ENCODE peak calls at places on chromosomes 1 and 21, in six cellular contexts. U is thoracic aorta, R is RWPE2, J is A549, G is Karpas-422, W is uterus. Q is an unnamed sample. For H3K4me1, the result is how much of the 10 kb centered on the place peaks cover.

GRCh38 chr1:200179781-200180160 is 152.3 kb downstream of the NR5A2 start:
- DNase-seq in U (no peak), R (no peak), J (peak), G (no peak), W (no peak), Q (no peak)

GRCh38 chr1:36095760-36096405 is 7.2 kb downstream of the ADPRS start:
- DNase-seq in U (no peak), R (no peak), J (no peak), G (no peak), W (no peak), Q (no peak)

GRCh38 chr21:28538987-28539622 is 453.6 kb downstream of the LTN1 start:
- DNase-seq in U (no peak), R (no peak), J (no peak), G (no peak), W (no peak), Q (no peak)

GRCh38 chr1:244445320-244446181 is 6.2 kb downstream of the ADSS2 start:
- DNase-seq in U (no peak), R (no peak), J (no peak), G (no peak), W (no peak), Q (no peak)

GRCh38 chr1:53899206-53899628 is 5.2 kb downstream of the DIO1 start:
- DNase-seq in U (no peak), R (no peak), J (no peak), G (no peak), W (peak), Q (no peak)

GRCh38 chr1:10033359-10033845 is 644 bp downstream of the UBE4B start:
- DNase-seq in U (no peak), R (no peak), J (peak), G (peak), W (no peak), Q (no peak)

GRCh38 chr1:89706700-89707012 is 73.7 kb downstream of the LRRC8C start:
- DNase-seq in U (no peak), R (no peak), J (no peak), G (no peak), W (no peak), Q (no peak)

GRCh38 chr1:84668185-84668584 is 22.1 kb downstream of the SSX2IP start:
- DNase-seq in U (no peak), R (no peak), J (peak), G (peak), W (no peak), Q (no peak)

GRCh38 chr1:93692983-93693591 is 11.4 kb upstream of the BCAR3 start:
- DNase-seq in U (no peak), R (peak), J (peak), G (no peak), W (no peak), Q (no peak)

GRCh38 chr1:42146916-42147320 is 6.3 kb upstream of the GUCA2B start:
- DNase-seq in U (no peak), R (peak), J (peak), G (peak), W (peak), Q (peak)

GRCh38 chr21:27831821-27832569 is 865.1 kb upstream of the ADAMTS5 start:
- DNase-seq in U (no peak), R (no peak), J (no peak), G (no peak), W (no peak), Q (no peak)

GRCh38 chr1:51499694-51500093 is 19.4 kb downstream of the EPS15 start:
- DNase-seq in U (no peak), R (no peak), J (no peak), G (no peak), W (no peak), Q (no peak)

GRCh38 chr21:44437371-44437695 is 18.0 kb upstream of the LRRC3 start:
- DNase-seq in U (no peak), R (no peak), J (no peak), G (no peak), W (no peak), Q (no peak)

GRCh38 chr21:44752701-44753235 is 41.4 kb upstream of the TSPEAR start:
- DNase-seq in U (no peak), R (peak), J (no peak), G (no peak), W (no peak), Q (no peak)

GRCh38 chr1:44808938-44809917 is 905 bp downstream of the BTBD19 start:
- DNase-seq in U (no peak), R (no peak), J (peak), G (peak), W (peak), Q (peak)

GRCh38 chr1:110601332-110601731 is 4.8 kb downstream of the KCNA2 start:
- DNase-seq in U (no peak), R (no peak), J (no peak), G (no peak), W (no peak), Q (no peak)

GRCh38 chr1:10217748-10218441 is 7.5 kb downstream of the KIF1B start:
- DNase-seq in U (no peak), R (no peak), J (no peak), G (no peak), W (no peak), Q (no peak)

GRCh38 chr1:26728645-26729044 is 32.8 kb downstream of the ARID1A start:
- DNase-seq in U (no peak), R (no peak), J (no peak), G (no peak), W (no peak), Q (no peak)

GRCh38 chr1:183417691-183418491 is at the start of gene NMNAT2:
- DNase-seq in U (no peak), R (no peak), J (peak), G (no peak), W (no peak), Q (no peak)

GRCh38 chr1:94993931-94994645 is 67.2 kb upstream of the CNN3 start:
- DNase-seq in U (no peak), R (no peak), J (no peak), G (no peak), W (no peak), Q (no peak)

GRCh38 chr1:59670662-59671061 is 144.1 kb upstream of the HOOK1 start:
- DNase-seq in U (no peak), R (no peak), J (no peak), G (no peak), W (no peak), Q (no peak)

GRCh38 chr1:226806988-226807387 is 63.4 kb upstream of the PSEN2 start:
- DNase-seq in U (no peak), R (no peak), J (no peak), G (no peak), W (no peak), Q (no peak)

GRCh38 chr1:41538741-41539415 is 54.4 kb upstream of the EDN2 start:
- DNase-seq in U (no peak), R (no peak), J (no peak), G (no peak), W (peak), Q (no peak)

DNA sequence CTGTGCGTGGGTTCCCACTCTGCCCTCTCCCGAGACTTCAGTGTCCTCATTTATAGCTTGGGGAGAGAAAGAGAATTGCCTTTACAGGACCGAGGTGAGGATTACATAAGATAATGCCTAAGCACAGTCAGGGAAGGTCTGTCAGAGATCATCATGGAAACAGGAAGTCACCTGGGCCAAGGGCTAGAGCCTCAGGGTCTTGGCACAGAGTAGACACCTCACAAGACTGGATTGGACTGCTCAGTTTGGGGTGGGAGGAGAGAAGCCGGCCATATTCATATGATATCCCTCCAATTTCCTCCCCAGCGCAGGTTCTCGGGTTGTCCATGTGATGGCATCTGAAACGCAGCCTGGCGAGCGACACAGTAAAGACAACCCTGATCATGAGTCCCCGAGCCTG is 3.8 kb downstream of the CNR2 start:
- DNase-seq in U (no peak), R (no peak), J (no peak), G (peak), W (no peak), Q (peak)
- H3K4me1 ChIP-seq in U (under half), R (under half), J (under half), G (half or more), W (under half), Q (under half)

DNA sequence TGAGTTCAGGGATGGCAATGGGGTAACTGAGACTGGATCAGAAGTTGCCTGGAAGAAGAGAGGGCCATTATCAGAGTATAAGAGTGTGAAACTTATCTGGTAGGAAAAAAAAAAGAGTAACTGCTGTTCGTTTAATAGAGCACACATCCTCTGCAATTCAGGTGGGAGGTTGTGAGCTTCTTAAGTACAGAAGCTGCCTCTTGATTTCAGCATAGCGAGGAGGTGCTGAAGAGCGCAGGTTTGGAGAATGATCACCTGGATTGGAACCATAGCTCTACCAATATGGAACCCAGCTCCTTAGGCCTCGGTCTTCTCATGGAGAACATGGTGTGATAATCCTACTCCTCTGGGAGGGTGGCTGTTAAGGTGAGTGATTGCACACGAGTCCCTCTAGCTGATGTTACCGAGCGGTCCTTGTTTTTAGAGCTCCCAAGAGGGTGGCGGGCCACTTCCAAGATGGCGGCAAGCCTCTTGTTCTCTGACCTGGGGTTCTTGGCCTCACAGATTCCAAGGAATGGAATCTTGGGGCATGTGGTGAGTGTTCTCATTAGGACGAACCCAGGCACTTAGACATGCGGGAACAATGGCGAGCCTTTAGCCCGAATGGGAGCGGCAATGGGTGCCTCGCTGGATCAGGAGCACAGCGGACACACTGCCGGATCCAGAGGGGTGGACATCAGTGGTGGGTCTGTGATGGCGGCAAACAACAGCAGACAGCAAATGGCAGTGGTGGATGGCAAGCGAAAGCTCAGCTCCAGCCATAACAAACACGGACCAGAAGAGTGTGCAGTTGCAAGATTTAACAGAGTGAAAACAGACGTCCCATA is 3.3 kb upstream of the MX1 start:
- DNase-seq in U (no peak), R (no peak), J (no peak), G (no peak), W (no peak), Q (no peak)
- H3K4me1 ChIP-seq in U (under half), R (under half), J (under half), G (under half), W (under half), Q (under half)

GRCh38 chr1:31701137-31701736 is 2.6 kb downstream of the COL16A1 start:
- DNase-seq in U (peak), R (peak), J (peak), G (peak), W (peak), Q (peak)

GRCh38 chr1:31697369-31697984 is 6.3 kb downstream of the COL16A1 start:
- DNase-seq in U (no peak), R (no peak), J (no peak), G (no peak), W (no peak), Q (no peak)

GRCh38 chr1:31700468-31701136 is 3.2 kb downstream of the COL16A1 start:
- DNase-seq in U (no peak), R (no peak), J (no peak), G (no peak), W (no peak), Q (no peak)

GRCh38 chr1:31696246-31696645 is 7.6 kb downstream of the COL16A1 start:
- DNase-seq in U (no peak), R (no peak), J (no peak), G (no peak), W (no peak), Q (no peak)

GRCh38 chr1:31699341-31699891 is 4.4 kb downstream of the COL16A1 start:
- DNase-seq in U (no peak), R (no peak), J (no peak), G (no peak), W (no peak), Q (peak)
- H3K4me1 ChIP-seq in U (under half), R (under half), J (half or more), G (under half), W (under half), Q (under half)

GRCh38 chr1:207824691-207825090 is 72.8 kb downstream of the CD46 start:
- DNase-seq in U (no peak), R (no peak), J (no peak), G (peak), W (peak), Q (no peak)
- H3K4me1 ChIP-seq in U (half or more), R (under half), J (half or more), G (half or more), W (under half), Q (half or more)

GRCh38 chr1:100412980-100413379 is 60.7 kb downstream of the CDC14A start:
- DNase-seq in U (no peak), R (no peak), J (no peak), G (no peak), W (no peak), Q (no peak)

GRCh38 chr1:100411574-100411973 is 59.3 kb downstream of the CDC14A start:
- DNase-seq in U (no peak), R (no peak), J (no peak), G (no peak), W (no peak), Q (no peak)

GRCh38 chr1:100415217-100415778 is 63.0 kb downstream of the CDC14A start:
- DNase-seq in U (no peak), R (no peak), J (no peak), G (no peak), W (no peak), Q (no peak)

GRCh38 chr1:100411019-100411418 is 58.7 kb downstream of the CDC14A start:
- DNase-seq in U (no peak), R (no peak), J (no peak), G (no peak), W (no peak), Q (no peak)

GRCh38 chr1:100414693-100415092 is 62.4 kb downstream of the CDC14A start:
- DNase-seq in U (no peak), R (no peak), J (no peak), G (no peak), W (no peak), Q (no peak)
- H3K4me1 ChIP-seq in U (under half), R (under half), J (under half), G (under half), W (under half), Q (under half)

GRCh38 chr1:156656779-156657160 is 14.9 kb downstream of the BCAN start:
- DNase-seq in U (no peak), R (no peak), J (no peak), G (no peak), W (peak), Q (no peak)
- H3K4me1 ChIP-seq in U (under half), R (under half), J (under half), G (under half), W (under half), Q (under half)

Q was measured in Peyer's patch.